ENCODE peak calls at places on chromosomes 13 and 19, in six cellular contexts. K is left ventricle myocardium inferior, X is epithelial cell of esophagus, U is nephron progenitor cell, D is ovary, T is heart left ventricle. Y is an unnamed sample.

GRCh38 chr19:57103573-57104277 is 16.1 kb upstream of the USP29 start:
- DNase-seq in K (peak; percentile 38), X (peak; percentile 66), U (peak; percentile 21), D (peak; percentile 49), T (no peak), Y (peak; percentile 79)

GRCh38 chr13:51396352-51396751 is 56.5 kb downstream of the INTS6 start:
- DNase-seq in K (no peak), X (no peak), U (no peak), D (no peak), T (no peak), Y (no peak)

GRCh38 chr19:36488816-36489138 is 584 bp downstream of the ZNF566 start:
- DNase-seq in K (no peak), X (no peak), U (no peak), D (no peak), T (no peak), Y (peak; percentile 66)

GRCh38 chr13:113916330-113916815 is 52.5 kb upstream of the GAS6 start:
- DNase-seq in K (no peak), X (peak; percentile 84), U (no peak), D (no peak), T (no peak), Y (no peak)

GRCh38 chr13:64333888-64334287 is 2896.2 kb downstream of the PCDH9 start:
- DNase-seq in K (no peak), X (no peak), U (no peak), D (no peak), T (no peak), Y (no peak)

GRCh38 chr19:48713041-48713863 is 6.3 kb downstream of the MAMSTR start:
- DNase-seq in K (no peak), X (peak; percentile 45), U (peak; percentile 32), D (no peak), T (no peak), Y (no peak)

GRCh38 chr13:50829896-50830295 is 13.6 kb downstream of the DLEU7 start:
- DNase-seq in K (no peak), X (peak; percentile 74), U (no peak), D (no peak), T (no peak), Y (no peak)

GRCh38 chr19:22935151-22935550 is 67.8 kb downstream of the ZNF728 start:
- DNase-seq in K (no peak), X (peak; percentile 27), U (no peak), D (no peak), T (no peak), Y (no peak)

GRCh38 chr13:112688560-112689497 is 1.0 kb upstream of the ATP11A start:
- DNase-seq in K (no peak), X (no peak), U (no peak), D (no peak), T (no peak), Y (peak; percentile 80)

GRCh38 chr19:41530761-41531301 is 45.1 kb upstream of the CEACAM21 start:
- DNase-seq in K (no peak), X (no peak), U (no peak), D (no peak), T (no peak), Y (no peak)

GRCh38 chr13:38657191-38657590 is 29.7 kb upstream of the FREM2 start:
- DNase-seq in K (no peak), X (peak; percentile 56), U (no peak), D (no peak), T (no peak), Y (no peak)

GRCh38 chr19:31254611-31255010 is 94.6 kb downstream of the TSHZ3 start:
- DNase-seq in K (no peak), X (no peak), U (no peak), D (no peak), T (no peak), Y (no peak)

GRCh38 chr13:111202745-111203144 is 87.6 kb downstream of the ARHGEF7 start:
- DNase-seq in K (no peak), X (peak; percentile 66), U (no peak), D (no peak), T (no peak), Y (peak; percentile 51)

GRCh38 chr13:67369895-67370660 is 139.9 kb upstream of the PCDH9 start:
- DNase-seq in K (no peak), X (peak; percentile 54), U (no peak), D (no peak), T (no peak), Y (no peak)

GRCh38 chr19:6491802-6492592 is 10.1 kb downstream of the TUBB4A start:
- DNase-seq in K (no peak), X (peak; percentile 16), U (no peak), D (no peak), T (no peak), Y (no peak)

GRCh38 chr19:6062274-6062673 is 48.0 kb downstream of the RFX2 start:
- DNase-seq in K (no peak), X (no peak), U (no peak), D (no peak), T (no peak), Y (peak; percentile 81)

GRCh38 chr19:12834418-12834943 is at the start of gene RTBDN:
- DNase-seq in K (no peak), X (no peak), U (no peak), D (no peak), T (no peak), Y (peak; percentile 63)

GRCh38 chr13:44903596-44903995 is 85.7 kb downstream of the NUFIP1 start:
- DNase-seq in K (peak; percentile 86), X (no peak), U (no peak), D (peak; percentile 79), T (peak; percentile 81), Y (no peak)

GRCh38 chr13:41428155-41428554 is 29.2 kb upstream of the RGCC start:
- DNase-seq in K (no peak), X (no peak), U (peak; percentile 7), D (no peak), T (peak; percentile 58), Y (peak; percentile 67)

GRCh38 chr19:12773571-12773970 is 1.8 kb downstream of the HOOK2 start:
- DNase-seq in K (peak; percentile 48), X (peak; percentile 42), U (no peak), D (no peak), T (no peak), Y (no peak)

GRCh38 chr19:40387151-40387550 is 2.8 kb downstream of the HIPK4 start:
- DNase-seq in K (no peak), X (no peak), U (no peak), D (no peak), T (no peak), Y (no peak)

GRCh38 chr19:34519602-34520001 is 38.0 kb downstream of the WTIP start:
- DNase-seq in K (no peak), X (no peak), U (no peak), D (no peak), T (no peak), Y (no peak)

GRCh38 chr13:31035162-31035951 is 102.9 kb downstream of the TEX26 start:
- DNase-seq in K (no peak), X (no peak), U (no peak), D (peak; percentile 51), T (no peak), Y (no peak)

GRCh38 chr19:50741179-50741933 is 18.2 kb downstream of the CLEC11A start:
- DNase-seq in K (no peak), X (no peak), U (no peak), D (no peak), T (no peak), Y (no peak)

GRCh38 chr19:33392341-33393285 is 19.1 kb downstream of the CEBPG start:
- DNase-seq in K (peak; percentile 25), X (no peak), U (no peak), D (peak; percentile 47), T (peak; percentile 73), Y (no peak)

GRCh38 chr19:10033614-10034013 is 20.3 kb downstream of the RDH8 start:
- DNase-seq in K (no peak), X (no peak), U (no peak), D (no peak), T (no peak), Y (no peak)

GRCh38 chr19:42191855-42192254 is 25.6 kb downstream of the DEDD2 start:
- DNase-seq in K (no peak), X (peak; percentile 98), U (no peak), D (no peak), T (no peak), Y (peak; percentile 75)

GRCh38 chr19:46076031-46076880 is 35.5 kb upstream of the IGFL4 start:
- DNase-seq in K (no peak), X (no peak), U (no peak), D (no peak), T (no peak), Y (no peak)
- TF ChIP-seq CTCF in K (no peak), X (no peak), U (no peak), D (no peak), T (no peak), Y (no peak)

DNA sequence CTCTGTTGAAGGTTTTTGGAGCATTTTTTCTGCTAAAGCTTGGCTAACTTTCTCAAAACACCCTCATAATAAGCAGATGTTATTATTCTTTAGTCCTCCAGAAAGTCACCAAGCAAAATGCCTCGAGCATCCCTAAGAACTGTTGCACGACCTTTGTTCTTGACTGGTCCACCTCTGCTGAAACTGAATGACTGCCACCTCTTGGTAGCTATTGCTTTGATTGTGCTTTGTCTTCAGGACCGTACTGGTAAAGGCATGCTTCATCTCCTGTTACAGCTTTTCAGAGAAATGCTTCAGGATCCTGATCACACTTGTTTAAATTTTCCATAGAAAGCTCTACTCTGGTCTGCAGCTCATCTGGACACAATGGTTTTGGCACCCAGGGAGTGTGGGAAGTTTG is 254.8 kb downstream of the DCT start:
- DNase-seq in K (no peak), X (no peak), U (no peak), D (no peak), T (no peak), Y (no peak)
- TF ChIP-seq CTCF in K (no peak), X (no peak), U (no peak), D (no peak), T (no peak), Y (no peak)

DNA sequence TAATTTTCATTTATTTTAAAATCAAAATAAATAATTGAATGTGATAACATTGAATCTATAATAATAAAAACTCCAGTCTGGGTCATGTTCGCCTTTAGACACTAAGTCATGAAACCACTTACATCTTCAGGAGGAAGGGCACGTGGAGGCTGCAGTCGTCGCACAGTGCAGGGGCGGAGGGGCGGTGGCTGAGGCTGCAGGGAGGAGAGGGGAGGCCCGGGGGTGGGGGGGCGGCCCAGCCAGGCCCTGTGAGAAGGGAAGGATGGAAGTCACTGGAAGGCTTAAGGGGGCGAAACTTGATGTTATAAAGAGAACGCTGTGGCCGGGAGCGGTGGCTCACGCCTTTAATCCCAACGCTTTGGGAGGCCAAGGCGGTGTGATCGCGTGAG is 14.9 kb upstream of the LATS2 start:
- DNase-seq in K (no peak), X (no peak), U (no peak), D (no peak), T (no peak), Y (peak; percentile 38)
- TF ChIP-seq CTCF in K (no peak), X (no peak), U (no peak), D (no peak), T (no peak), Y (no peak)

GRCh38 chr13:23806874-23807522 is 82.2 kb downstream of the MIPEP start:
- DNase-seq in K (no peak), X (no peak), U (no peak), D (no peak), T (no peak), Y (no peak)

GRCh38 chr13:23811366-23812027 is 77.7 kb downstream of the MIPEP start:
- DNase-seq in K (no peak), X (peak; percentile 55), U (no peak), D (no peak), T (no peak), Y (no peak)

GRCh38 chr13:23808803-23809202 is 80.4 kb downstream of the MIPEP start:
- DNase-seq in K (no peak), X (no peak), U (no peak), D (no peak), T (no peak), Y (no peak)

GRCh38 chr13:23813635-23814034 is 75.6 kb downstream of the MIPEP start:
- DNase-seq in K (no peak), X (no peak), U (no peak), D (no peak), T (no peak), Y (no peak)

GRCh38 chr13:23810842-23811241 is 78.4 kb downstream of the MIPEP start:
- DNase-seq in K (no peak), X (no peak), U (no peak), D (no peak), T (no peak), Y (no peak)
- TF ChIP-seq CTCF in K (no peak), X (no peak), U (no peak), D (no peak), T (no peak), Y (no peak)

Y was measured in activated CD8-positive, alpha-beta T cell treated with anti-CD3 and anti-CD28 coated beads for 36 hours.